ENCODE peak calls at places on chromosomes 16 and 17, in four cellular contexts. One of them, this sample, is unnamed.

GRCh38 chr16:85390511-85391174 is 222.5 kb upstream of the GSE1 start:
- DNase-seq in pons: no peak
- DNase-seq in tibial artery: peak
- DNase-seq in A549: peak
- DNase-seq in this sample: peak

GRCh38 chr17:74354561-74354960 is 7.1 kb downstream of the BTBD17 start:
- DNase-seq in tibial artery: no peak
- DNase-seq in pons: no peak
- DNase-seq in A549: no peak
- DNase-seq in this sample: no peak

GRCh38 chr16:68035227-68035626 is 12.1 kb downstream of the DUS2 start:
- DNase-seq in tibial artery: no peak
- DNase-seq in pons: no peak
- DNase-seq in A549: no peak
- DNase-seq in this sample: no peak

GRCh38 chr16:4032768-4033167 is 83.5 kb downstream of the ADCY9 start:
- DNase-seq in A549: no peak
- DNase-seq in tibial artery: peak
- DNase-seq in pons: no peak
- DNase-seq in this sample: peak

GRCh38 chr17:51487947-51488346 is 227.6 kb downstream of the UTP18 start:
- DNase-seq in pons: no peak
- DNase-seq in A549: no peak
- DNase-seq in tibial artery: no peak
- DNase-seq in this sample: no peak

GRCh38 chr16:89155851-89156739 is 15.5 kb upstream of the CDH15 start:
- DNase-seq in A549: no peak
- DNase-seq in pons: no peak
- DNase-seq in tibial artery: no peak
- DNase-seq in this sample: no peak

GRCh38 chr17:76524598-76525512 is 12.7 kb downstream of the CYGB start:
- DNase-seq in A549: no peak
- DNase-seq in pons: no peak
- DNase-seq in tibial artery: no peak
- DNase-seq in this sample: peak

GRCh38 chr16:4687416-4687815 is 5.9 kb upstream of the NUDT16L1 start:
- DNase-seq in A549: no peak
- DNase-seq in pons: no peak
- DNase-seq in tibial artery: no peak
- DNase-seq in this sample: no peak

GRCh38 chr17:3809135-3809534 is 8.1 kb upstream of the ITGAE start:
- DNase-seq in tibial artery: no peak
- DNase-seq in pons: no peak
- DNase-seq in A549: no peak
- DNase-seq in this sample: no peak

GRCh38 chr16:49183911-49184310 is 97.7 kb downstream of the CBLN1 start:
- DNase-seq in tibial artery: no peak
- DNase-seq in A549: peak
- DNase-seq in pons: no peak
- DNase-seq in this sample: no peak

GRCh38 chr17:60893475-60893874 is 215.8 kb downstream of the BCAS3 start:
- DNase-seq in tibial artery: no peak
- DNase-seq in A549: no peak
- DNase-seq in pons: no peak
- DNase-seq in this sample: no peak

GRCh38 chr16:22217890-22218730 is 12.0 kb downstream of the EEF2K start:
- DNase-seq in pons: no peak
- DNase-seq in A549: peak
- DNase-seq in tibial artery: peak
- DNase-seq in this sample: no peak

GRCh38 chr17:40028595-40028994 is 13.4 kb downstream of the CSF3 start:
- DNase-seq in tibial artery: no peak
- DNase-seq in pons: no peak
- DNase-seq in A549: no peak
- DNase-seq in this sample: no peak

GRCh38 chr17:50267074-50267841 is 7.0 kb upstream of the TMEM92 start:
- DNase-seq in tibial artery: peak
- DNase-seq in pons: no peak
- DNase-seq in A549: no peak
- DNase-seq in this sample: peak

GRCh38 chr16:87780385-87780989 is 14.7 kb upstream of the KLHDC4 start:
- DNase-seq in A549: no peak
- DNase-seq in pons: peak
- DNase-seq in tibial artery: no peak
- DNase-seq in this sample: peak

GRCh38 chr17:7262192-7263070 is at the start of gene CLDN7:
- DNase-seq in pons: no peak
- DNase-seq in tibial artery: no peak
- DNase-seq in A549: no peak
- DNase-seq in this sample: no peak

GRCh38 chr17:13885550-13885949 is 183.8 kb upstream of the COX10 start:
- DNase-seq in tibial artery: no peak
- DNase-seq in A549: no peak
- DNase-seq in pons: no peak
- DNase-seq in this sample: no peak

GRCh38 chr17:13597723-13598347 is 3.9 kb downstream of the HS3ST3A1 start:
- DNase-seq in pons: peak
- DNase-seq in tibial artery: no peak
- DNase-seq in A549: peak
- DNase-seq in this sample: no peak

GRCh38 chr16:78310196-78310595 is 210.7 kb downstream of the WWOX start:
- DNase-seq in A549: no peak
- DNase-seq in tibial artery: no peak
- DNase-seq in pons: no peak
- DNase-seq in this sample: no peak

This sample was measured in left cardiac atrium.